ENCODE peak calls at places on chromosomes 11 and 22, in eight cellular contexts. One of them, this sample, is unnamed.

GRCh38 chr11:2887526-2888195 is 2.1 kb upstream of the CDKN1C start:
- DNase-seq in heart left ventricle: no peak
- DNase-seq in ovary: no peak
- DNase-seq in H1: no peak
- DNase-seq in K562: no peak
- DNase-seq in GM12878: no peak
- DNase-seq in NB4: no peak
- DNase-seq in IMR-90: no peak
- DNase-seq in this sample: no peak

GRCh38 chr22:20567371-20567847 is 60.0 kb downstream of the MED15 start:
- DNase-seq in heart left ventricle: peak; percentile 19
- DNase-seq in ovary: no peak
- DNase-seq in H1: no peak
- DNase-seq in K562: no peak
- DNase-seq in GM12878: no peak
- DNase-seq in NB4: no peak
- DNase-seq in IMR-90: peak; percentile 66
- DNase-seq in this sample: no peak

GRCh38 chr22:41979423-41980250 is 10.4 kb downstream of the SEPTIN3 start:
- DNase-seq in heart left ventricle: no peak
- DNase-seq in ovary: no peak
- DNase-seq in H1: no peak
- DNase-seq in K562: no peak
- DNase-seq in GM12878: no peak
- DNase-seq in NB4: no peak
- DNase-seq in IMR-90: no peak
- DNase-seq in this sample: no peak

GRCh38 chr11:4484310-4484709 is 1.9 kb downstream of the OR52K1 start:
- DNase-seq in heart left ventricle: no peak
- DNase-seq in ovary: no peak
- DNase-seq in H1: no peak
- DNase-seq in K562: no peak
- DNase-seq in GM12878: no peak
- DNase-seq in NB4: no peak
- DNase-seq in IMR-90: no peak
- DNase-seq in this sample: no peak

GRCh38 chr11:110858556-110858921 is 146.3 kb upstream of the ARHGAP20 start:
- DNase-seq in heart left ventricle: peak; percentile 82
- DNase-seq in ovary: no peak
- DNase-seq in H1: no peak
- DNase-seq in K562: no peak
- DNase-seq in GM12878: no peak
- DNase-seq in NB4: no peak
- DNase-seq in IMR-90: no peak
- DNase-seq in this sample: no peak

GRCh38 chr22:24146190-24146616 is 35.1 kb upstream of the SUSD2 start:
- DNase-seq in heart left ventricle: peak; percentile 58
- DNase-seq in ovary: peak; percentile 57
- DNase-seq in H1: peak; percentile 65
- DNase-seq in K562: peak; percentile 41
- DNase-seq in GM12878: no peak
- DNase-seq in NB4: peak; percentile 95
- DNase-seq in IMR-90: peak; percentile 83
- DNase-seq in this sample: peak; percentile 39

GRCh38 chr11:62337682-62338181 is 484 bp downstream of the ASRGL1 start:
- DNase-seq in heart left ventricle: peak; percentile 28
- DNase-seq in ovary: peak; percentile 23
- DNase-seq in H1: no peak
- DNase-seq in K562: peak; percentile 35
- DNase-seq in GM12878: no peak
- DNase-seq in NB4: no peak
- DNase-seq in IMR-90: no peak
- DNase-seq in this sample: no peak

GRCh38 chr11:131408011-131408640 is 37.7 kb downstream of the NTM start:
- DNase-seq in heart left ventricle: no peak
- DNase-seq in ovary: no peak
- DNase-seq in H1: peak; percentile 59
- DNase-seq in K562: no peak
- DNase-seq in GM12878: no peak
- DNase-seq in NB4: peak; percentile 78
- DNase-seq in IMR-90: peak; percentile 28
- DNase-seq in this sample: no peak

GRCh38 chr22:39115570-39115969 is 18.5 kb downstream of the APOBEC3H start:
- DNase-seq in heart left ventricle: no peak
- DNase-seq in ovary: no peak
- DNase-seq in H1: no peak
- DNase-seq in K562: no peak
- DNase-seq in GM12878: no peak
- DNase-seq in NB4: no peak
- DNase-seq in IMR-90: no peak
- DNase-seq in this sample: no peak

GRCh38 chr22:19579880-19580279 is 55.7 kb upstream of the CLDN5 start:
- DNase-seq in heart left ventricle: peak; percentile 46
- DNase-seq in ovary: no peak
- DNase-seq in H1: no peak
- DNase-seq in K562: peak; percentile 66
- DNase-seq in GM12878: peak; percentile 7
- DNase-seq in NB4: peak; percentile 41
- DNase-seq in IMR-90: no peak
- DNase-seq in this sample: peak; percentile 24

GRCh38 chr22:28903080-28903479 is 19.7 kb downstream of the ZNRF3 start:
- DNase-seq in heart left ventricle: peak; percentile 53
- DNase-seq in ovary: peak; percentile 42
- DNase-seq in H1: no peak
- DNase-seq in K562: no peak
- DNase-seq in GM12878: no peak
- DNase-seq in NB4: no peak
- DNase-seq in IMR-90: no peak
- DNase-seq in this sample: no peak

GRCh38 chr22:29359469-29359868 is 28.9 kb downstream of the AP1B1 start:
- DNase-seq in heart left ventricle: peak; percentile 72
- DNase-seq in ovary: peak; percentile 67
- DNase-seq in H1: peak; percentile 73
- DNase-seq in K562: peak; percentile 28
- DNase-seq in GM12878: no peak
- DNase-seq in NB4: peak; percentile 60
- DNase-seq in IMR-90: peak; percentile 53
- DNase-seq in this sample: no peak

GRCh38 chr11:125163431-125164011 is 1.0 kb upstream of the PKNOX2 start:
- DNase-seq in heart left ventricle: no peak
- DNase-seq in ovary: no peak
- DNase-seq in H1: peak; percentile 74
- DNase-seq in K562: no peak
- DNase-seq in GM12878: no peak
- DNase-seq in NB4: no peak
- DNase-seq in IMR-90: no peak
- DNase-seq in this sample: no peak

GRCh38 chr11:120682026-120682649 is 170.6 kb downstream of the GRIK4 start:
- DNase-seq in heart left ventricle: no peak
- DNase-seq in ovary: no peak
- DNase-seq in H1: no peak
- DNase-seq in K562: no peak
- DNase-seq in GM12878: no peak
- DNase-seq in NB4: no peak
- DNase-seq in IMR-90: no peak
- DNase-seq in this sample: no peak

GRCh38 chr11:26607725-26608506 is 35.9 kb upstream of the MUC15 start:
- DNase-seq in heart left ventricle: no peak
- DNase-seq in ovary: no peak
- DNase-seq in H1: no peak
- DNase-seq in K562: no peak
- DNase-seq in GM12878: peak; percentile 49
- DNase-seq in NB4: no peak
- DNase-seq in IMR-90: no peak
- DNase-seq in this sample: no peak

GRCh38 chr11:83540112-83540675 is 254.0 kb upstream of the CCDC90B start:
- DNase-seq in heart left ventricle: no peak
- DNase-seq in ovary: no peak
- DNase-seq in H1: no peak
- DNase-seq in K562: no peak
- DNase-seq in GM12878: no peak
- DNase-seq in NB4: no peak
- DNase-seq in IMR-90: peak; percentile 65
- DNase-seq in this sample: no peak

GRCh38 chr11:125940145-125940544 is 5.7 kb upstream of the VSIG10L2 start:
- DNase-seq in heart left ventricle: no peak
- DNase-seq in ovary: no peak
- DNase-seq in H1: no peak
- DNase-seq in K562: no peak
- DNase-seq in GM12878: no peak
- DNase-seq in NB4: no peak
- DNase-seq in IMR-90: no peak
- DNase-seq in this sample: no peak

GRCh38 chr11:3049430-3050243 is 7.6 kb downstream of the CARS1 start:
- DNase-seq in heart left ventricle: peak; percentile 69
- DNase-seq in ovary: peak; percentile 57
- DNase-seq in H1: no peak
- DNase-seq in K562: no peak
- DNase-seq in GM12878: peak; percentile 82
- DNase-seq in NB4: peak; percentile 95
- DNase-seq in IMR-90: peak; percentile 98
- DNase-seq in this sample: peak; percentile 73

GRCh38 chr11:77311701-77312100 is 10.2 kb upstream of the GDPD4 start:
- DNase-seq in heart left ventricle: no peak
- DNase-seq in ovary: no peak
- DNase-seq in H1: no peak
- DNase-seq in K562: no peak
- DNase-seq in GM12878: no peak
- DNase-seq in NB4: no peak
- DNase-seq in IMR-90: no peak
- DNase-seq in this sample: no peak

GRCh38 chr22:48717883-48718817 is 1109.5 kb downstream of the BRD1 start:
- DNase-seq in heart left ventricle: no peak
- DNase-seq in ovary: no peak
- DNase-seq in H1: no peak
- DNase-seq in K562: no peak
- DNase-seq in GM12878: no peak
- DNase-seq in NB4: peak; percentile 95
- DNase-seq in IMR-90: no peak
- DNase-seq in this sample: no peak
- TF ChIP-seq POLR2A in heart left ventricle: no peak
- TF ChIP-seq POLR2A in ovary: no peak
- TF ChIP-seq POLR2A in H1: no peak
- TF ChIP-seq POLR2A in K562: no peak
- TF ChIP-seq POLR2A in GM12878: no peak
- TF ChIP-seq POLR2A in NB4: no peak
- TF ChIP-seq POLR2A in IMR-90: no peak
- TF ChIP-seq POLR2A in this sample: no peak

GRCh38 chr11:35662649-35663407 is at the start of gene TRIM44:
- DNase-seq in heart left ventricle: peak; percentile 88
- DNase-seq in ovary: peak; percentile 80
- DNase-seq in H1: peak; percentile 82
- DNase-seq in K562: peak; percentile 86
- DNase-seq in GM12878: peak; percentile 37
- DNase-seq in NB4: peak; percentile 85
- DNase-seq in IMR-90: peak; percentile 81
- DNase-seq in this sample: peak; percentile 62
- TF ChIP-seq POLR2A in heart left ventricle: no peak
- TF ChIP-seq POLR2A in ovary: peak; percentile 44
- TF ChIP-seq POLR2A in H1: no peak
- TF ChIP-seq POLR2A in K562: peak; percentile 75
- TF ChIP-seq POLR2A in GM12878: peak; percentile 89
- TF ChIP-seq POLR2A in NB4: peak; percentile 18
- TF ChIP-seq POLR2A in IMR-90: peak; percentile 79
- TF ChIP-seq POLR2A in this sample: no peak

DNA sequence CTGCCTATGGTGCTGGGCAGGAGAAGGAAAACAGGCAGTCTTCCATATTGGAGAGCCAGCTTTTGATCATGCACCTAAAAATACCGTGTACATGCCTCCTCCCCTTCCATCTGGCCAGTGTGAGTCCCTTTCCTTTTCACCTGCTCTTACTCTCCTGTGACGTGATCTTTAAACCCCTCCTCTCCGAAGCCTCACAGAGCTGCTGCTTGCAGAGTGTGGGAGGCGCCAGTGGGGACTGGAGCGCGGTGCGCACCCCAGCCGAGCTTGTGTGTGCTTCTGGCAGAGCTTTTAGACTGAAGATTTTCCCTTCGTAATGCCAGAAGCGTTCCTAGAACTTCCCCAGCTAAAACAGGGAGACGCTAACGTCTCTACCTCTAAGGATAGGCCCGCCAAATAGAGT is 29.8 kb downstream of the MUC6 start:
- DNase-seq in heart left ventricle: no peak
- DNase-seq in ovary: no peak
- DNase-seq in H1: no peak
- DNase-seq in K562: no peak
- DNase-seq in GM12878: no peak
- DNase-seq in NB4: no peak
- DNase-seq in IMR-90: no peak
- DNase-seq in this sample: no peak
- TF ChIP-seq POLR2A in heart left ventricle: no peak
- TF ChIP-seq POLR2A in ovary: no peak
- TF ChIP-seq POLR2A in H1: no peak
- TF ChIP-seq POLR2A in K562: no peak
- TF ChIP-seq POLR2A in GM12878: no peak
- TF ChIP-seq POLR2A in NB4: no peak
- TF ChIP-seq POLR2A in IMR-90: no peak
- TF ChIP-seq POLR2A in this sample: no peak

DNA sequence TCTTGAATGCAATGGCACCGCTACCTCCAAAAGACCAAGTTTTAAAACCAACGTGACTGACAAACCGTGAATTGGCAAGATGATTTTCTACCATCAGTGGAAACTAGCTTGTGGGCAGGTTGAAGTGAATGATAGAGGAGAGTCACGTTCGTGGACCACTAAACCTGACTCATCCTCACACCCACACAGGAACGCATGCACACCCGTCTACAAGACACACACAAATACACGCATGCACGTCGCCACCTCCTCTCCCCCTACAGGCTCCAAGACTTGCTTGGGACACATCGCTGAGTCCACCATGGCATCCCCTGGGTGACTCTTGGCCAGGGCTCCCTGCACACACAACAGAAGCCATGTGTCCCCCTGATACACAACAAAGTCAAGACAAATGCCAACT is 14.4 kb downstream of the TMPRSS6 start:
- DNase-seq in heart left ventricle: no peak
- DNase-seq in ovary: no peak
- DNase-seq in H1: no peak
- DNase-seq in K562: peak; percentile 16
- DNase-seq in GM12878: no peak
- DNase-seq in NB4: no peak
- DNase-seq in IMR-90: no peak
- DNase-seq in this sample: no peak
- TF ChIP-seq POLR2A in heart left ventricle: no peak
- TF ChIP-seq POLR2A in ovary: no peak
- TF ChIP-seq POLR2A in H1: no peak
- TF ChIP-seq POLR2A in K562: no peak
- TF ChIP-seq POLR2A in GM12878: no peak
- TF ChIP-seq POLR2A in NB4: no peak
- TF ChIP-seq POLR2A in IMR-90: no peak
- TF ChIP-seq POLR2A in this sample: no peak

DNA sequence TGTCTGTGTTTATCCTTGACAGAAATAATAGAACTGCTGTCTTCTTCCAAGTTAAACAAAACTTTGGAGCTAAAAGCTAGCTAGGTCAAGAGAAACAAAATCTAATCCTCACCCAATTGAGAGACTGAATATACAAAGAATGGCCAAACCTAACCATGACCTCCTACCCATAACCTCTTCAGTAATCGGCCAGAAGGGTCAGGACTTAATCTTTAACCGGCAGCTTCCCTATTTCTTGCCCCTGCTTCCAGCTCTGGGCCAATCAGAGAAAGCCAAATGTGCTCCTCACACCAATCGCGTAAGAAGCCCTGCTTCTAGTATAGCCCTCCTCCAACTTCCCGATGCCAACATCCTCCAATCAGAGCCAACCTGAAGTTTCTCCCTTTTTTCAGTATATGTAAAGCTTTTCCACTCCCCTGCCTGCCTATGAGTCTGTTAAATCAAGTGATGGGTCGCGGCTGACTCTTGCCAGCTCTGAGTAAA is 1.7 kb upstream of the DDX6 start:
- DNase-seq in heart left ventricle: peak; percentile 76
- DNase-seq in ovary: peak; percentile 43
- DNase-seq in H1: peak; percentile 63
- DNase-seq in K562: peak; percentile 63
- DNase-seq in GM12878: peak; percentile 91
- DNase-seq in NB4: peak; percentile 98
- DNase-seq in IMR-90: peak; percentile 94
- DNase-seq in this sample: no peak
- TF ChIP-seq POLR2A in heart left ventricle: no peak
- TF ChIP-seq POLR2A in ovary: peak; percentile 51
- TF ChIP-seq POLR2A in H1: peak; percentile 97
- TF ChIP-seq POLR2A in K562: peak; percentile 78
- TF ChIP-seq POLR2A in GM12878: peak; percentile 51
- TF ChIP-seq POLR2A in NB4: peak; percentile 92
- TF ChIP-seq POLR2A in IMR-90: no peak
- TF ChIP-seq POLR2A in this sample: peak; percentile 52